ENCODE peak calls at places on chromosomes 7 and 10, in seven cellular contexts. X, C, A, U, T, W and L are unnamed samples.

GRCh38 chr10:12587408-12587807 is 238.1 kb downstream of the CAMK1D start:
- DNase-seq in X (no peak), C (peak), A (no peak), U (no peak), T (no peak), W (no peak), L (no peak)

GRCh38 chr7:37336259-37336658 is 112.4 kb downstream of the ELMO1 start:
- DNase-seq in X (no peak), C (no peak), A (no peak), U (no peak), T (no peak), W (no peak), L (no peak)

GRCh38 chr7:2079332-2080068 is 153.2 kb downstream of the MAD1L1 start:
- DNase-seq in X (no peak), C (no peak), A (no peak), U (no peak), T (no peak), W (no peak), L (no peak)

GRCh38 chr7:134279898-134280297 is 36.8 kb downstream of the SLC35B4 start:
- DNase-seq in X (no peak), C (no peak), A (no peak), U (no peak), T (no peak), W (no peak), L (no peak)

GRCh38 chr7:44284216-44284615 is 41.2 kb downstream of the CAMK2B start:
- DNase-seq in X (no peak), C (peak), A (peak), U (no peak), T (peak), W (peak), L (no peak)

GRCh38 chr7:115096262-115096661 is 174.4 kb downstream of the MDFIC start:
- DNase-seq in X (no peak), C (no peak), A (no peak), U (peak), T (no peak), W (no peak), L (no peak)

GRCh38 chr7:70647801-70648491 is 484.0 kb upstream of the GALNT17 start:
- DNase-seq in X (no peak), C (no peak), A (no peak), U (no peak), T (no peak), W (no peak), L (no peak)

GRCh38 chr7:79823246-79823951 is 311.2 kb upstream of the GNAI1 start:
- DNase-seq in X (no peak), C (no peak), A (no peak), U (peak), T (no peak), W (no peak), L (no peak)

GRCh38 chr7:99864041-99864440 is 12.8 kb downstream of the OR2AE1 start:
- DNase-seq in X (no peak), C (no peak), A (no peak), U (no peak), T (no peak), W (no peak), L (no peak)

GRCh38 chr10:101146392-101147251 is 15.5 kb downstream of the TLX1 start:
- DNase-seq in X (no peak), C (no peak), A (peak), U (no peak), T (no peak), W (no peak), L (no peak)

GRCh38 chr10:43842496-43842895 is 193.8 kb upstream of the ZNF32 start:
- DNase-seq in X (no peak), C (no peak), A (no peak), U (no peak), T (no peak), W (no peak), L (no peak)

GRCh38 chr10:93379366-93380042 is 102.6 kb downstream of the MYOF start:
- DNase-seq in X (no peak), C (no peak), A (no peak), U (peak), T (peak), W (no peak), L (no peak)

GRCh38 chr7:119320316-119320715 is 952.7 kb upstream of the KCND2 start:
- DNase-seq in X (no peak), C (no peak), A (no peak), U (no peak), T (no peak), W (no peak), L (no peak)

GRCh38 chr10:75477681-75478080 is 46.3 kb downstream of the LRMDA start:
- DNase-seq in X (no peak), C (no peak), A (no peak), U (no peak), T (no peak), W (no peak), L (no peak)

GRCh38 chr7:98287486-98287959 is 6.0 kb downstream of the BRI3 start:
- DNase-seq in X (no peak), C (peak), A (peak), U (no peak), T (no peak), W (no peak), L (no peak)

GRCh38 chr10:24303522-24304310 is 94.8 kb downstream of the KIAA1217 start:
- DNase-seq in X (no peak), C (no peak), A (no peak), U (no peak), T (no peak), W (no peak), L (no peak)

GRCh38 chr7:37198188-37198905 is 250.3 kb downstream of the ELMO1 start:
- DNase-seq in X (no peak), C (no peak), A (no peak), U (no peak), T (no peak), W (no peak), L (no peak)

GRCh38 chr7:142391191-142391992 is 133.5 kb upstream of the PRSS58 start:
- DNase-seq in X (no peak), C (no peak), A (no peak), U (no peak), T (no peak), W (no peak), L (no peak)

GRCh38 chr10:30819306-30820190 is 190.0 kb upstream of the LYZL2 start:
- DNase-seq in X (no peak), C (no peak), A (no peak), U (peak), T (peak), W (peak), L (no peak)

GRCh38 chr7:42414028-42414427 is 177.0 kb upstream of the GLI3 start:
- DNase-seq in X (no peak), C (no peak), A (no peak), U (no peak), T (no peak), W (no peak), L (no peak)

GRCh38 chr7:22786290-22786932 is 36.2 kb downstream of the TOMM7 start:
- DNase-seq in X (no peak), C (no peak), A (no peak), U (no peak), T (no peak), W (no peak), L (no peak)

GRCh38 chr7:151275813-151276577 is 27.5 kb upstream of the SMARCD3 start:
- DNase-seq in X (no peak), C (no peak), A (peak), U (no peak), T (no peak), W (no peak), L (no peak)

GRCh38 chr10:3452234-3452633 is 279.7 kb upstream of the PITRM1 start:
- DNase-seq in X (peak), C (no peak), A (no peak), U (peak), T (peak), W (no peak), L (no peak)

GRCh38 chr7:40167291-40167690 is 32.5 kb downstream of the SUGCT start:
- DNase-seq in X (no peak), C (no peak), A (no peak), U (no peak), T (no peak), W (no peak), L (no peak)

GRCh38 chr10:102492983-102493382 is 9.5 kb downstream of the ACTR1A start:
- DNase-seq in X (peak), C (no peak), A (no peak), U (peak), T (no peak), W (peak), L (no peak)

GRCh38 chr7:101088069-101088425 is 2.8 kb downstream of the TRIM56 start:
- DNase-seq in X (no peak), C (no peak), A (no peak), U (no peak), T (no peak), W (no peak), L (no peak)

GRCh38 chr7:1495564-1496242 is 8.5 kb downstream of the INTS1 start:
- DNase-seq in X (no peak), C (no peak), A (no peak), U (no peak), T (no peak), W (no peak), L (no peak)

GRCh38 chr7:18265611-18266281 is 229.8 kb upstream of the HDAC9 start:
- DNase-seq in X (peak), C (no peak), A (no peak), U (no peak), T (no peak), W (no peak), L (no peak)

GRCh38 chr10:76961841-76962240 is 675.8 kb downstream of the KCNMA1 start:
- DNase-seq in X (no peak), C (no peak), A (no peak), U (no peak), T (no peak), W (no peak), L (no peak)

GRCh38 chr7:137003606-137004005 is 135.2 kb downstream of the CHRM2 start:
- DNase-seq in X (no peak), C (no peak), A (no peak), U (no peak), T (no peak), W (no peak), L (no peak)

GRCh38 chr10:97572214-97572989 is at the start of gene ANKRD2:
- DNase-seq in X (no peak), C (peak), A (peak), U (peak), T (peak), W (peak), L (peak)

GRCh38 chr7:44189286-44189992 is at the start of gene GCK:
- DNase-seq in X (no peak), C (peak), A (peak), U (no peak), T (no peak), W (no peak), L (no peak)

GRCh38 chr7:1567082-1567771 is 2.6 kb downstream of the PSMG3 start:
- DNase-seq in X (no peak), C (peak), A (no peak), U (no peak), T (no peak), W (no peak), L (no peak)

GRCh38 chr10:110739811-110740271 is 95.7 kb downstream of the RBM20 start:
- DNase-seq in X (no peak), C (no peak), A (no peak), U (peak), T (no peak), W (no peak), L (peak)

GRCh38 chr10:71742301-71743098 is 22.9 kb upstream of the C10orf105 start:
- DNase-seq in X (no peak), C (no peak), A (no peak), U (no peak), T (no peak), W (peak), L (no peak)

GRCh38 chr7:22192778-22193177 is 164.2 kb downstream of the RAPGEF5 start:
- DNase-seq in X (no peak), C (no peak), A (no peak), U (no peak), T (no peak), W (no peak), L (no peak)

GRCh38 chr7:142869434-142869833 is 14.6 kb downstream of the EPHB6 start:
- DNase-seq in X (no peak), C (no peak), A (no peak), U (no peak), T (no peak), W (no peak), L (no peak)

GRCh38 chr10:29141761-29142160 is 147.1 kb upstream of the LYZL1 start:
- DNase-seq in X (no peak), C (no peak), A (no peak), U (peak), T (peak), W (no peak), L (no peak)

GRCh38 chr10:60735244-60735643 is 43.0 kb upstream of the CDK1 start:
- DNase-seq in X (no peak), C (no peak), A (no peak), U (no peak), T (no peak), W (no peak), L (no peak)

DNA sequence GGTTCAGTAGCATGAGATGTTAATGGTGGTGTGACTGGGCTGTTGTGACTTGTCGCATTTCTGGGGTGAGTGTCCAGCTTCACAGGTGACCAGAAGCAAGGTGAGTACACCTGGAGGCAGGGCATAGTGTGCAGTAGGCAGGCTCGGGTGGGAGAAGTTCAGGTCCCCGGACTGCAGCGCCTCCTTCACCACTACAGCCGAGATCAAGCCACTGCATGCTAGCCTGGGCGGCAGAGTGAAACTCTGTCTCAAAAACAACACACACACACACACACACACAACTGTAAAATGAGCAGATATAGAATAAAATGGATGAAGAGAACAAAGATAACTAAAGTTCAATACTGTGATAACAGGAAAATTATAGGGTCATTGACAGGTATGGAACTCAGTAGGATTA is 11.1 kb upstream of the PARD3 start:
- DNase-seq in X (no peak), C (peak), A (no peak), U (no peak), T (no peak), W (no peak), L (no peak)
- TF ChIP-seq CTCF in X (no peak), C (no peak), A (no peak), U (no peak), T (no peak), W (no peak), L (no peak)

GRCh38 chr7:74027124-74027682 is 770 bp upstream of the ELN start:
- DNase-seq in X (no peak), C (no peak), A (no peak), U (no peak), T (no peak), W (no peak), L (no peak)
- TF ChIP-seq CTCF in X (no peak), C (no peak), A (peak), U (no peak), T (no peak), W (no peak), L (no peak)

DNA sequence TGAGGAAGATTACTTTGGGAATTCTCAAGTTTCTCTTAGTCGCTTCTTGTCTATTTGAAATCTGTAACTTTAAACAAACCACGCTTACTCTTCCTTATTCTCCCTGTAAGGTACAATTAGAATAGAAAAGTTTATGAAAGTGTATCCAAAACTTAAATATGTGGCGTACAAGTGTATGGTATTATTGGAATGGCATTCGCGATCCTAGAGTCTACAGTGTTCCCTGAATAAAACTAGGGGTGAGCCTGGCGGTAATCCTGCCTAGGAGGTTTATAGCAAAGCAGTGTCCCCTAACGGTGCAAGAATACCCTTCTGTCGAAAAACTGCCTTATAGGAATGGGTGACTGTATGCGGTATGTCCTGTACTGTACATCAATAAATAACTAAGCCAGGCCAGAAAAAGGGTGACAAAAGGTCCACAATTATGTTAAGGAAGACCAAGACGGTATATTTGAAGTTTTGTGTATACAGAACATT is 1.2 kb downstream of the TASOR2 start:
- DNase-seq in X (no peak), C (no peak), A (no peak), U (peak), T (no peak), W (no peak), L (no peak)
- TF ChIP-seq CTCF in X (no peak), C (no peak), A (no peak), U (no peak), T (no peak), W (no peak), L (no peak)

DNA sequence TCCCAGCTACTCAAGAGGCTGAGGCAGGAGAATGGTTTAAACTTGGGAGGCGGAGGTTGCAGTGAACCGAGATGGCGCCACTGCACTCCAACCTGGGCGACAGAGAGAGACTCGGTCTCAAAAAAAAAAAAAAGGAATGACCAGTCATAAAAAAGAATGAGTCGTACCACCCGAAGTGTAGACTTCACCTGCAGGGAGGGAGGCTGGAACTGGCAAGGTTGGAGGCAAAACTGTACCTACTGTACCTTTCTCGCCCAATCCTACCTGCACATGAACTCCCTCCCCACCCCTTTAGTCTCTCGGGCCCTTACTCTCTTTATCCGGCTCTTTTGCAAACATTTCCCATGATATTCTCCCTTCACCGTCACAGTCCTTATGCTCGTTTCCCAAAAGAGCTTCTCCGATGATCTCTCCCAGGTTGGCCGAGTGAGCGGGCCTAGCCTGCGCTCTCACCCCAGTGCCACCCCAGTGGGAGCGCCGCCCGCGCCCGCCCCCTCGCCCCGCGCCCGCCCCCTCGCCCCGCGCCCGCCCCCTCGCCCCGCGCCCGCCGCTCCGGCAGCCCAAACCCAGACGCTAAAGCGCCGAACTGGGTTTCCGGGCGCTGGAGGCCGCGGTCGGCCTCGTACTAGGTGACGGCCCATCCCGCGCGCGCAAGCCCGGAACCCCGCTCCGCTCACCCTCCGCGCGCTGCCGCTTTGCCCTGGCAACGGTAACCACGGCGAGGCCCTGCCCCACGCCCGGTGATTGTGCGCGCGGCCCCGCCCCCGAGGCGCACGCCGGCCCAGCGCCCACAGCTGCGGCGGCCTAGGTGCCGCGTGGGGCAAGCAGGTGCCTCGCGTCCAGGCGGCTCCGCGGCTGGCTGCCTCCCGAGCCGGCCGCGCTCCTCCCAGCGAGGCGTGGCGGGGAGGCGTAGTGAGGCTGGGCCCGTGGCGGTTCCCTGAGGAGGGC is at the start of gene SMKR1:
- DNase-seq in X (no peak), C (peak), A (peak), U (peak), T (peak), W (peak), L (peak)
- TF ChIP-seq CTCF in X (no peak), C (no peak), A (no peak), U (no peak), T (no peak), W (no peak), L (no peak)

DNA sequence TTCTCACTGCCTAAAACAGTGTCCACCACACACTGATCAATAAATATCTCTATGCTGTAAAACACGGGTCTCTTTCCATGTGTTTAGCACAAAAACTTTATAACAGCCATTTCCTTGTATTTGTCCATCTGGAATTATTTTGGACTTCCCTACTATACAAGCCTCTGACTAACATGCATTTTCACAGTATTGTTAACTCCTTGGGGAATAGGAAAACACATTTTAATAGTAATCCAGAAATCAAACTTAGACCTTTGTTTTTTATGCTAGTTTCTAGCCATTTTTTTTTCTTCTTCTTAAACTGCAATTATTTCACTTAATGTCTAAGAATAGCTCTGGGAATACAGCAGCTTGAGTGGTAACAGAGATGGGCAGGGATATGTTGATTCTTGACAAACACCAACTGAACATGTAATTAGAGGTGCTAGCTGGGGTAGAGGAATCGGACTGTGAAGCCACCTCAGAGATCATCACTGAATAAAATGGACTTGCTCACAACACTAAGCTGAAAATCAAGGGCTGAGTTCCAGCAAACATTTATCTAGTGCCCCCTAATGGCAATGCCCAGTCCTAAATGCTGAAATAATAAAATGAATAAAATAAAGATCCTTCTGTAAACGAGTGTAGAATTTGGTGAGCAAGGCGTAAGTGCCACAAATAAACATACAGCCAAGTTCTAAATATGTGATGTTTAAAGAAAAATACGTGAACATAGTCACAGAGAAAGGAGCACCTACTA is 593.1 kb downstream of the SORCS1 start:
- DNase-seq in X (no peak), C (no peak), A (no peak), U (peak), T (peak), W (no peak), L (peak)
- TF ChIP-seq CTCF in X (peak), C (no peak), A (peak), U (peak), T (peak), W (no peak), L (peak)